ENCODE peak calls at places on chromosomes 4 and X, in seven cellular contexts. H is SW480, V is hypothalamus, P is WTC11, B is M059J, T is heart left ventricle, S is NCI-H2081. L is an unnamed sample.
A peak's percentile ranks its signal among the peaks of the same experiment; 100 is the strongest.

GRCh38 chr4:128846063-128846462 is 36.6 kb downstream of the JADE1 start:
- DNase-seq in T (no peak), P (no peak), V (no peak), H (no peak), B (no peak), S (peak; percentile 10), L (no peak)

GRCh38 chrX:153702350-153703035 is 14.8 kb downstream of the SLC6A8 start:
- DNase-seq in H (no peak), B (no peak), P (no peak), S (no peak), V (no peak), T (no peak), L (no peak)

GRCh38 chr4:108370291-108370690 is 201.6 kb upstream of the LEF1 start:
- DNase-seq in P (no peak), T (no peak), V (no peak), B (no peak), S (no peak), H (no peak), L (no peak)

GRCh38 chr4:170853422-170854021 is 763.8 kb upstream of the AADAT start:
- DNase-seq in P (peak; percentile 68), B (peak; percentile 0), H (peak; percentile 17), T (no peak), V (no peak), S (peak; percentile 29), L (peak; percentile 51)

GRCh38 chrX:148682206-148682605 is 181.8 kb downstream of the AFF2 start:
- DNase-seq in B (no peak), P (no peak), H (no peak), S (no peak), T (no peak), V (no peak), L (no peak)

GRCh38 chrX:18855919-18856644 is 127.8 kb downstream of the PHKA2 start:
- DNase-seq in B (peak; percentile 54), H (peak; percentile 50), V (no peak), P (no peak), T (no peak), S (no peak), L (no peak)

GRCh38 chr4:107490116-107490515 is 229.9 kb downstream of the PAPSS1 start:
- DNase-seq in H (no peak), P (no peak), B (no peak), S (no peak), T (no peak), V (no peak), L (no peak)

GRCh38 chrX:110108381-110108796 is 105.5 kb downstream of the TMEM164 start:
- DNase-seq in P (no peak), V (no peak), T (no peak), B (peak; percentile 45), H (no peak), S (peak; percentile 39), L (no peak)

GRCh38 chr4:174714393-174715211 is 114.4 kb downstream of the GLRA3 start:
- DNase-seq in V (no peak), P (peak; percentile 53), B (peak; percentile 52), T (no peak), S (peak; percentile 27), H (peak; percentile 25), L (no peak)

GRCh38 chrX:131778269-131779218 is 234.7 kb downstream of the OR13H1 start:
- DNase-seq in V (peak; percentile 10), H (no peak), P (no peak), S (peak; percentile 58), T (no peak), B (peak; percentile 9), L (no peak)

GRCh38 chrX:47217121-47217851 is 1.2 kb upstream of the CDK16 start:
- DNase-seq in P (no peak), V (no peak), T (no peak), S (peak; percentile 20), B (peak; percentile 95), H (peak; percentile 65), L (peak; percentile 45)

GRCh38 chrX:136204571-136204970 is 46.6 kb downstream of the MAP7D3 start:
- DNase-seq in T (peak; percentile 35), H (no peak), B (peak; percentile 96), V (no peak), P (no peak), S (no peak), L (no peak)

GRCh38 chr4:151987606-151988005 is 226.8 kb upstream of the GATB start:
- DNase-seq in H (no peak), V (no peak), P (no peak), T (no peak), B (no peak), S (no peak), L (no peak)

GRCh38 chrX:44071847-44072545 is 98.8 kb upstream of the NDP start:
- DNase-seq in S (no peak), B (peak; percentile 97), P (no peak), H (peak; percentile 80), T (no peak), V (no peak), L (no peak)

GRCh38 chr4:47838445-47838844 is 578 bp upstream of the CORIN start:
- DNase-seq in P (no peak), S (no peak), H (peak; percentile 6), V (no peak), B (no peak), T (no peak), L (no peak)

GRCh38 chr4:156805696-156806095 is 165.9 kb downstream of the PDGFC start:
- DNase-seq in P (peak; percentile 12), H (no peak), T (no peak), B (peak; percentile 54), V (no peak), S (no peak), L (no peak)

GRCh38 chr4:46844325-46844917 is 64.6 kb downstream of the COX7B2 start:
- DNase-seq in B (peak; percentile 55), S (peak; percentile 82), P (peak; percentile 34), T (peak; percentile 28), H (peak; percentile 40), V (no peak), L (no peak)

GRCh38 chr4:38615847-38616246 is 48.2 kb upstream of the KLF3 start:
- DNase-seq in T (no peak), H (peak; percentile 66), B (no peak), P (no peak), S (no peak), V (no peak), L (no peak)

GRCh38 chr4:93646225-93646930 is 182.2 kb upstream of the ATOH1 start:
- DNase-seq in T (no peak), V (no peak), H (no peak), B (peak; percentile 44), P (no peak), S (no peak), L (no peak)

GRCh38 chr4:6840062-6840976 is 57.8 kb downstream of the KIAA0232 start:
- DNase-seq in T (peak; percentile 45), P (no peak), S (no peak), B (peak; percentile 50), V (no peak), H (peak; percentile 29), L (peak; percentile 55)

GRCh38 chrX:48919360-48919821 is 567 bp upstream of the PIM2 start:
- DNase-seq in T (no peak), P (peak; percentile 23), S (no peak), B (no peak), V (no peak), H (no peak), L (no peak)

GRCh38 chrX:140822861-140823260 is 113.3 kb downstream of the LINC00632 start:
- DNase-seq in H (no peak), S (no peak), T (no peak), P (no peak), B (no peak), V (no peak), L (no peak)

GRCh38 chrX:57595381-57595811 is 3.6 kb downstream of the ZXDB start:
- DNase-seq in H (peak; percentile 42), P (no peak), V (no peak), S (no peak), T (peak; percentile 18), B (peak; percentile 82), L (no peak)

GRCh38 chrX:115912372-115912897 is 258.1 kb upstream of the AGTR2 start:
- DNase-seq in H (no peak), B (no peak), P (peak; percentile 42), S (no peak), T (no peak), V (no peak), L (no peak)

GRCh38 chr4:1842993-1843448 is 12.9 kb downstream of the LETM1 start:
- DNase-seq in S (no peak), V (no peak), P (no peak), B (peak; percentile 83), H (no peak), T (no peak), L (peak; percentile 62)

GRCh38 chr4:124947622-124948265 is 235.2 kb upstream of the ANKRD50 start:
- DNase-seq in T (no peak), S (no peak), P (no peak), B (peak; percentile 20), H (no peak), V (no peak), L (no peak)

GRCh38 chrX:109911046-109911445 is 91.9 kb upstream of the TMEM164 start:
- DNase-seq in S (no peak), T (no peak), B (peak; percentile 14), P (no peak), V (no peak), H (no peak), L (no peak)

GRCh38 chr4:41889328-41889727 is 45.9 kb upstream of the TMEM33 start:
- DNase-seq in P (no peak), H (no peak), T (no peak), B (no peak), V (no peak), S (no peak), L (no peak)

GRCh38 chrX:19799319-19800182 is 87.8 kb downstream of the SH3KBP1 start:
- DNase-seq in P (no peak), S (peak; percentile 13), V (no peak), B (peak; percentile 56), T (no peak), H (no peak), L (no peak)

GRCh38 chr4:42008011-42008786 is 17.9 kb downstream of the SLC30A9 start:
- DNase-seq in T (no peak), S (no peak), V (no peak), B (no peak), P (no peak), H (no peak), L (no peak)

GRCh38 chr4:4387531-4388311 is 819 bp downstream of the NSG1 start:
- DNase-seq in S (no peak), H (no peak), P (peak; percentile 32), V (no peak), B (no peak), T (no peak), L (no peak)

GRCh38 chr4:4182835-4183568 is 43.7 kb downstream of the OTOP1 start:
- DNase-seq in V (no peak), P (peak; percentile 79), S (no peak), B (no peak), T (no peak), H (no peak), L (no peak)

GRCh38 chr4:113823291-113823659 is 61.7 kb upstream of the CAMK2D start:
- DNase-seq in V (no peak), S (no peak), B (peak; percentile 9), T (no peak), H (no peak), P (no peak), L (no peak)

GRCh38 chrX:147741776-147742175 is 169.9 kb upstream of the FMR1 start:
- DNase-seq in P (no peak), H (no peak), V (no peak), S (no peak), T (no peak), B (no peak), L (no peak)

GRCh38 chrX:152902502-152902820 is 4.6 kb downstream of the ZNF185 start:
- DNase-seq in B (no peak), T (no peak), H (no peak), P (no peak), V (no peak), S (no peak), L (no peak)

L was measured in Right ventricle myocardium superior.